ENCODE peak calls at places on chromosomes 7 and 10, in seven cellular contexts. One of them, this sample, is unnamed.

GRCh38 chr7:144546795-144547194 is 143.3 kb upstream of the NOBOX start:
- DNase-seq in activated T-cell treated with anti-CD3 and anti-CD28 coated beads for 1 hour: no peak
- DNase-seq in MCF 10A: no peak
- DNase-seq in skeletal muscle cell: no peak
- DNase-seq in naive B cell: no peak
- DNase-seq in cerebellar cortex: no peak
- DNase-seq in testis: no peak
- DNase-seq in this sample: no peak

GRCh38 chr10:26881600-26882331 is 21.0 kb upstream of the ABI1 start:
- DNase-seq in activated T-cell treated with anti-CD3 and anti-CD28 coated beads for 1 hour: no peak
- DNase-seq in MCF 10A: peak; percentile 77
- DNase-seq in skeletal muscle cell: peak; percentile 21
- DNase-seq in naive B cell: peak; percentile 37
- DNase-seq in cerebellar cortex: peak; percentile 76
- DNase-seq in testis: no peak
- DNase-seq in this sample: peak; percentile 65

GRCh38 chr10:120286280-120286679 is 170.7 kb upstream of the PLPP4 start:
- DNase-seq in activated T-cell treated with anti-CD3 and anti-CD28 coated beads for 1 hour: no peak
- DNase-seq in MCF 10A: no peak
- DNase-seq in skeletal muscle cell: no peak
- DNase-seq in naive B cell: no peak
- DNase-seq in cerebellar cortex: no peak
- DNase-seq in testis: no peak
- DNase-seq in this sample: no peak

GRCh38 chr10:44335330-44336021 is 49.4 kb downstream of the CXCL12 start:
- DNase-seq in activated T-cell treated with anti-CD3 and anti-CD28 coated beads for 1 hour: no peak
- DNase-seq in MCF 10A: no peak
- DNase-seq in skeletal muscle cell: no peak
- DNase-seq in naive B cell: no peak
- DNase-seq in cerebellar cortex: no peak
- DNase-seq in testis: no peak
- DNase-seq in this sample: no peak

GRCh38 chr7:148501707-148502139 is 88.8 kb upstream of the C7orf33 start:
- DNase-seq in activated T-cell treated with anti-CD3 and anti-CD28 coated beads for 1 hour: no peak
- DNase-seq in MCF 10A: no peak
- DNase-seq in skeletal muscle cell: no peak
- DNase-seq in naive B cell: no peak
- DNase-seq in cerebellar cortex: peak; percentile 22
- DNase-seq in testis: peak; percentile 51
- DNase-seq in this sample: no peak

GRCh38 chr10:86221442-86222335 is 144.9 kb downstream of the GRID1 start:
- DNase-seq in activated T-cell treated with anti-CD3 and anti-CD28 coated beads for 1 hour: no peak
- DNase-seq in MCF 10A: no peak
- DNase-seq in skeletal muscle cell: no peak
- DNase-seq in naive B cell: no peak
- DNase-seq in cerebellar cortex: no peak
- DNase-seq in testis: no peak
- DNase-seq in this sample: no peak

GRCh38 chr10:94430705-94431104 is 28.4 kb downstream of the TBC1D12 start:
- DNase-seq in activated T-cell treated with anti-CD3 and anti-CD28 coated beads for 1 hour: no peak
- DNase-seq in MCF 10A: peak; percentile 13
- DNase-seq in skeletal muscle cell: no peak
- DNase-seq in naive B cell: no peak
- DNase-seq in cerebellar cortex: no peak
- DNase-seq in testis: no peak
- DNase-seq in this sample: no peak

GRCh38 chr10:64396105-64396504 is 874.9 kb downstream of the REEP3 start:
- DNase-seq in activated T-cell treated with anti-CD3 and anti-CD28 coated beads for 1 hour: no peak
- DNase-seq in MCF 10A: peak; percentile 27
- DNase-seq in skeletal muscle cell: peak; percentile 35
- DNase-seq in naive B cell: no peak
- DNase-seq in cerebellar cortex: no peak
- DNase-seq in testis: no peak
- DNase-seq in this sample: no peak

GRCh38 chr7:7765422-7765821 is 47.0 kb upstream of the RPA3 start:
- DNase-seq in activated T-cell treated with anti-CD3 and anti-CD28 coated beads for 1 hour: no peak
- DNase-seq in MCF 10A: peak; percentile 54
- DNase-seq in skeletal muscle cell: no peak
- DNase-seq in naive B cell: no peak
- DNase-seq in cerebellar cortex: no peak
- DNase-seq in testis: no peak
- DNase-seq in this sample: no peak

GRCh38 chr7:48637382-48637781 is 287.0 kb upstream of the CDC14C start:
- DNase-seq in activated T-cell treated with anti-CD3 and anti-CD28 coated beads for 1 hour: no peak
- DNase-seq in MCF 10A: no peak
- DNase-seq in skeletal muscle cell: no peak
- DNase-seq in naive B cell: no peak
- DNase-seq in cerebellar cortex: no peak
- DNase-seq in testis: no peak
- DNase-seq in this sample: peak; percentile 90

GRCh38 chr10:101625821-101626412 is 37.8 kb downstream of the DPCD start:
- DNase-seq in activated T-cell treated with anti-CD3 and anti-CD28 coated beads for 1 hour: no peak
- DNase-seq in MCF 10A: no peak
- DNase-seq in skeletal muscle cell: no peak
- DNase-seq in naive B cell: no peak
- DNase-seq in cerebellar cortex: no peak
- DNase-seq in testis: no peak
- DNase-seq in this sample: no peak

GRCh38 chr10:54009672-54010071 is 791.4 kb downstream of the PCDH15 start:
- DNase-seq in activated T-cell treated with anti-CD3 and anti-CD28 coated beads for 1 hour: no peak
- DNase-seq in MCF 10A: no peak
- DNase-seq in skeletal muscle cell: no peak
- DNase-seq in naive B cell: no peak
- DNase-seq in cerebellar cortex: no peak
- DNase-seq in testis: no peak
- DNase-seq in this sample: no peak

GRCh38 chr7:95276114-95276513 is 48.2 kb downstream of the PON1 start:
- DNase-seq in activated T-cell treated with anti-CD3 and anti-CD28 coated beads for 1 hour: no peak
- DNase-seq in MCF 10A: peak; percentile 64
- DNase-seq in skeletal muscle cell: no peak
- DNase-seq in naive B cell: no peak
- DNase-seq in cerebellar cortex: no peak
- DNase-seq in testis: no peak
- DNase-seq in this sample: no peak

GRCh38 chr7:22657479-22657878 is 69.5 kb upstream of the IL6 start:
- DNase-seq in activated T-cell treated with anti-CD3 and anti-CD28 coated beads for 1 hour: no peak
- DNase-seq in MCF 10A: no peak
- DNase-seq in skeletal muscle cell: no peak
- DNase-seq in naive B cell: no peak
- DNase-seq in cerebellar cortex: no peak
- DNase-seq in testis: no peak
- DNase-seq in this sample: no peak

GRCh38 chr10:95411635-95412034 is 120.8 kb upstream of the PDLIM1 start:
- DNase-seq in activated T-cell treated with anti-CD3 and anti-CD28 coated beads for 1 hour: no peak
- DNase-seq in MCF 10A: no peak
- DNase-seq in skeletal muscle cell: no peak
- DNase-seq in naive B cell: no peak
- DNase-seq in cerebellar cortex: no peak
- DNase-seq in testis: no peak
- DNase-seq in this sample: no peak

GRCh38 chr10:101631821-101632475 is 43.8 kb downstream of the DPCD start:
- DNase-seq in activated T-cell treated with anti-CD3 and anti-CD28 coated beads for 1 hour: no peak
- DNase-seq in MCF 10A: no peak
- DNase-seq in skeletal muscle cell: no peak
- DNase-seq in naive B cell: no peak
- DNase-seq in cerebellar cortex: no peak
- DNase-seq in testis: peak; percentile 76
- DNase-seq in this sample: no peak

GRCh38 chr10:31083765-31084184 is 52.1 kb upstream of the ZNF438 start:
- DNase-seq in activated T-cell treated with anti-CD3 and anti-CD28 coated beads for 1 hour: peak; percentile 43
- DNase-seq in MCF 10A: peak; percentile 66
- DNase-seq in skeletal muscle cell: no peak
- DNase-seq in naive B cell: peak; percentile 12
- DNase-seq in cerebellar cortex: peak; percentile 27
- DNase-seq in testis: peak; percentile 59
- DNase-seq in this sample: peak; percentile 59

GRCh38 chr10:36602374-36602773 is 523.0 kb upstream of the ANKRD30A start:
- DNase-seq in activated T-cell treated with anti-CD3 and anti-CD28 coated beads for 1 hour: no peak
- DNase-seq in MCF 10A: peak; percentile 69
- DNase-seq in skeletal muscle cell: peak; percentile 52
- DNase-seq in naive B cell: no peak
- DNase-seq in cerebellar cortex: no peak
- DNase-seq in testis: no peak
- DNase-seq in this sample: no peak

GRCh38 chr7:132476541-132476940 is 99.7 kb downstream of the PLXNA4 start:
- DNase-seq in activated T-cell treated with anti-CD3 and anti-CD28 coated beads for 1 hour: no peak
- DNase-seq in MCF 10A: no peak
- DNase-seq in skeletal muscle cell: no peak
- DNase-seq in naive B cell: no peak
- DNase-seq in cerebellar cortex: no peak
- DNase-seq in testis: no peak
- DNase-seq in this sample: no peak

GRCh38 chr7:117164578-117164977 is 158.3 kb downstream of the WNT2 start:
- DNase-seq in activated T-cell treated with anti-CD3 and anti-CD28 coated beads for 1 hour: no peak
- DNase-seq in MCF 10A: peak; percentile 63
- DNase-seq in skeletal muscle cell: peak; percentile 68
- DNase-seq in naive B cell: no peak
- DNase-seq in cerebellar cortex: no peak
- DNase-seq in testis: no peak
- DNase-seq in this sample: no peak

GRCh38 chr10:131453772-131454634 is 142.5 kb upstream of the TCERG1L start:
- DNase-seq in activated T-cell treated with anti-CD3 and anti-CD28 coated beads for 1 hour: peak; percentile 48
- DNase-seq in MCF 10A: no peak
- DNase-seq in skeletal muscle cell: no peak
- DNase-seq in naive B cell: no peak
- DNase-seq in cerebellar cortex: peak; percentile 74
- DNase-seq in testis: peak; percentile 93
- DNase-seq in this sample: peak; percentile 5

GRCh38 chr7:68185641-68186040 is 1189.0 kb downstream of the TYW1 start:
- DNase-seq in activated T-cell treated with anti-CD3 and anti-CD28 coated beads for 1 hour: no peak
- DNase-seq in MCF 10A: no peak
- DNase-seq in skeletal muscle cell: no peak
- DNase-seq in naive B cell: no peak
- DNase-seq in cerebellar cortex: no peak
- DNase-seq in testis: no peak
- DNase-seq in this sample: peak; percentile 10

GRCh38 chr7:27146491-27147210 is 923 bp downstream of the HOXA6 start:
- DNase-seq in activated T-cell treated with anti-CD3 and anti-CD28 coated beads for 1 hour: no peak
- DNase-seq in MCF 10A: no peak
- DNase-seq in skeletal muscle cell: no peak
- DNase-seq in naive B cell: no peak
- DNase-seq in cerebellar cortex: no peak
- DNase-seq in testis: peak; percentile 8
- DNase-seq in this sample: no peak

GRCh38 chr7:155536451-155536850 is 9.9 kb downstream of the CNPY1 start:
- DNase-seq in activated T-cell treated with anti-CD3 and anti-CD28 coated beads for 1 hour: no peak
- DNase-seq in MCF 10A: no peak
- DNase-seq in skeletal muscle cell: no peak
- DNase-seq in naive B cell: no peak
- DNase-seq in cerebellar cortex: no peak
- DNase-seq in testis: no peak
- DNase-seq in this sample: no peak

GRCh38 chr10:99346247-99346646 is 17.1 kb downstream of the CNNM1 start:
- DNase-seq in activated T-cell treated with anti-CD3 and anti-CD28 coated beads for 1 hour: no peak
- DNase-seq in MCF 10A: peak; percentile 20
- DNase-seq in skeletal muscle cell: no peak
- DNase-seq in naive B cell: no peak
- DNase-seq in cerebellar cortex: peak; percentile 45
- DNase-seq in testis: peak; percentile 82
- DNase-seq in this sample: peak; percentile 70

GRCh38 chr10:405648-406047 is 270.4 kb downstream of the ZMYND11 start:
- DNase-seq in activated T-cell treated with anti-CD3 and anti-CD28 coated beads for 1 hour: no peak
- DNase-seq in MCF 10A: no peak
- DNase-seq in skeletal muscle cell: no peak
- DNase-seq in naive B cell: no peak
- DNase-seq in cerebellar cortex: no peak
- DNase-seq in testis: no peak
- DNase-seq in this sample: no peak

GRCh38 chr7:118186491-118186890 is 2.5 kb downstream of the LSM8 start:
- DNase-seq in activated T-cell treated with anti-CD3 and anti-CD28 coated beads for 1 hour: no peak
- DNase-seq in MCF 10A: no peak
- DNase-seq in skeletal muscle cell: no peak
- DNase-seq in naive B cell: no peak
- DNase-seq in cerebellar cortex: no peak
- DNase-seq in testis: no peak
- DNase-seq in this sample: no peak

GRCh38 chr7:127391591-127392181 is 822 bp downstream of the ZNF800 start:
- DNase-seq in activated T-cell treated with anti-CD3 and anti-CD28 coated beads for 1 hour: peak; percentile 30
- DNase-seq in MCF 10A: peak; percentile 30
- DNase-seq in skeletal muscle cell: no peak
- DNase-seq in naive B cell: peak; percentile 53
- DNase-seq in cerebellar cortex: peak; percentile 8
- DNase-seq in testis: peak; percentile 32
- DNase-seq in this sample: no peak

GRCh38 chr10:29470843-29471482 is 163.8 kb downstream of the SVIL start:
- DNase-seq in activated T-cell treated with anti-CD3 and anti-CD28 coated beads for 1 hour: no peak
- DNase-seq in MCF 10A: no peak
- DNase-seq in skeletal muscle cell: no peak
- DNase-seq in naive B cell: no peak
- DNase-seq in cerebellar cortex: no peak
- DNase-seq in testis: no peak
- DNase-seq in this sample: no peak

GRCh38 chr10:3806603-3807002 is 21.6 kb upstream of the KLF6 start:
- DNase-seq in activated T-cell treated with anti-CD3 and anti-CD28 coated beads for 1 hour: no peak
- DNase-seq in MCF 10A: peak; percentile 39
- DNase-seq in skeletal muscle cell: peak; percentile 64
- DNase-seq in naive B cell: no peak
- DNase-seq in cerebellar cortex: no peak
- DNase-seq in testis: no peak
- DNase-seq in this sample: no peak

GRCh38 chr10:125824736-125825135 is 1.4 kb downstream of the BCCIP start:
- DNase-seq in activated T-cell treated with anti-CD3 and anti-CD28 coated beads for 1 hour: no peak
- DNase-seq in MCF 10A: peak; percentile 13
- DNase-seq in skeletal muscle cell: no peak
- DNase-seq in naive B cell: no peak
- DNase-seq in cerebellar cortex: no peak
- DNase-seq in testis: no peak
- DNase-seq in this sample: no peak

GRCh38 chr7:104878577-104878976 is 135.4 kb upstream of the KMT2E start:
- DNase-seq in activated T-cell treated with anti-CD3 and anti-CD28 coated beads for 1 hour: no peak
- DNase-seq in MCF 10A: no peak
- DNase-seq in skeletal muscle cell: no peak
- DNase-seq in naive B cell: no peak
- DNase-seq in cerebellar cortex: no peak
- DNase-seq in testis: no peak
- DNase-seq in this sample: no peak

GRCh38 chr7:36348256-36348655 is 41.4 kb upstream of the ANLN start:
- DNase-seq in activated T-cell treated with anti-CD3 and anti-CD28 coated beads for 1 hour: no peak
- DNase-seq in MCF 10A: peak; percentile 35
- DNase-seq in skeletal muscle cell: peak; percentile 52
- DNase-seq in naive B cell: no peak
- DNase-seq in cerebellar cortex: no peak
- DNase-seq in testis: no peak
- DNase-seq in this sample: no peak

GRCh38 chr7:2003931-2004812 is 228.6 kb downstream of the MAD1L1 start:
- DNase-seq in activated T-cell treated with anti-CD3 and anti-CD28 coated beads for 1 hour: no peak
- DNase-seq in MCF 10A: no peak
- DNase-seq in skeletal muscle cell: no peak
- DNase-seq in naive B cell: no peak
- DNase-seq in cerebellar cortex: no peak
- DNase-seq in testis: no peak
- DNase-seq in this sample: no peak

GRCh38 chr10:17512341-17513001 is 58.1 kb upstream of the ST8SIA6 start:
- DNase-seq in activated T-cell treated with anti-CD3 and anti-CD28 coated beads for 1 hour: no peak
- DNase-seq in MCF 10A: peak; percentile 97
- DNase-seq in skeletal muscle cell: peak; percentile 94
- DNase-seq in naive B cell: no peak
- DNase-seq in cerebellar cortex: no peak
- DNase-seq in testis: peak; percentile 46
- DNase-seq in this sample: no peak

GRCh38 chr10:24958701-24959392 is 6.4 kb upstream of the PRTFDC1 start:
- DNase-seq in activated T-cell treated with anti-CD3 and anti-CD28 coated beads for 1 hour: no peak
- DNase-seq in MCF 10A: peak; percentile 56
- DNase-seq in skeletal muscle cell: peak; percentile 87
- DNase-seq in naive B cell: no peak
- DNase-seq in cerebellar cortex: no peak
- DNase-seq in testis: peak; percentile 63
- DNase-seq in this sample: no peak